ENCODE peak calls at places on chromosome 4, in five cellular contexts. Y, L, H, T and B are unnamed samples.

GRCh38 chr4:54227261-54228063 is 1.6 kb upstream of the PDGFRA start:
- DNase-seq in Y (peak), L (no peak), H (peak), T (peak), B (no peak)

GRCh38 chr4:184441461-184442392 is 32.6 kb downstream of the IRF2 start:
- DNase-seq in Y (no peak), L (no peak), H (no peak), T (peak), B (no peak)

GRCh38 chr4:155552180-155552579 is 114.5 kb upstream of the GUCY1A1 start:
- DNase-seq in Y (no peak), L (no peak), H (no peak), T (peak), B (no peak)

GRCh38 chr4:176898791-176899190 is 106.1 kb upstream of the VEGFC start:
- DNase-seq in Y (no peak), L (no peak), H (no peak), T (no peak), B (no peak)

GRCh38 chr4:60344908-60345307 is 855.2 kb upstream of the ADGRL3 start:
- DNase-seq in Y (no peak), L (no peak), H (no peak), T (peak), B (no peak)

GRCh38 chr4:181465826-181466225 is 777.4 kb upstream of the TENM3 start:
- DNase-seq in Y (no peak), L (no peak), H (no peak), T (no peak), B (no peak)

GRCh38 chr4:155134136-155134535 is 74.3 kb upstream of the NPY2R start:
- DNase-seq in Y (no peak), L (no peak), H (no peak), T (no peak), B (no peak)

GRCh38 chr4:94305468-94306225 is 37.0 kb downstream of the HPGDS start:
- DNase-seq in Y (no peak), L (peak), H (no peak), T (peak), B (no peak)

GRCh38 chr4:35689866-35690265 is 554.4 kb downstream of the ARAP2 start:
- DNase-seq in Y (no peak), L (no peak), H (no peak), T (no peak), B (no peak)

GRCh38 chr4:86720508-86721068 is 126.5 kb downstream of the PTPN13 start:
- DNase-seq in Y (no peak), L (no peak), H (no peak), T (peak), B (no peak)

GRCh38 chr4:56468097-56468422 is 643 bp downstream of the SRP72 start:
- DNase-seq in Y (peak), L (peak), H (peak), T (peak), B (peak)

GRCh38 chr4:133856736-133857355 is 344.7 kb downstream of the PABPC4L start:
- DNase-seq in Y (no peak), L (no peak), H (no peak), T (peak), B (no peak)

GRCh38 chr4:187258651-187259401 is 535.2 kb upstream of the FAT1 start:
- DNase-seq in Y (no peak), L (no peak), H (no peak), T (no peak), B (no peak)

GRCh38 chr4:5808081-5808741 is 84.7 kb downstream of the CRMP1 start:
- DNase-seq in Y (no peak), L (no peak), H (peak), T (peak), B (no peak)

GRCh38 chr4:163693776-163694175 is 199.3 kb downstream of the TMA16 start:
- DNase-seq in Y (peak), L (no peak), H (no peak), T (peak), B (no peak)

GRCh38 chr4:182014989-182015388 is 228.2 kb upstream of the TENM3 start:
- DNase-seq in Y (no peak), L (no peak), H (no peak), T (no peak), B (no peak)

GRCh38 chr4:153792007-153792892 is 3.4 kb upstream of the SFRP2 start:
- DNase-seq in Y (peak), L (peak), H (peak), T (no peak), B (no peak)

GRCh38 chr4:185513489-185514181 is 21.7 kb downstream of the PDLIM3 start:
- DNase-seq in Y (no peak), L (no peak), H (no peak), T (peak), B (peak)

DNA sequence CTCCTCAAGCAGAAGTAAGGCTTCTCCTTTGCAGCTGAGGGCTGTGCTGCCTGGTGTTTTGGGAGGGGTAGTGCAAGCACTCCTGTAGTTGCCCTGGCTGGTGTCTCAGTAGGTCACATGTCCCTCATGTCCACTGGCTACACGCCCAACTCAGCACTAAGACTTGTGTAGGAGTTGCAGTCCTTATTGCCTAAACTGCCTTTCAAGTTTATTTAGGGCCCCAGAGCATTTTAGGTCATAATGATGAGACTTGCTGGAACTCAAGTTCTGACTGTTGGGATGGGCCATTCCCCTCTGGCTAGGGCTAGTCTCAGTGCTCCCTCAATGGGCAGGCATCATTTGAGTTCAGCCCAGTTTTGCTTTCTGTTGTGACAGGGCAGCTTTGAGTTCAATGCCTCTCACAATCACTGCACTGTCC is 44.1 kb downstream of the PPM1K start:
- DNase-seq in Y (no peak), L (no peak), H (no peak), T (no peak), B (no peak)
- TF ChIP-seq RCOR1 in Y (no peak), L (no peak), H (no peak), T (no peak), B (no peak)

GRCh38 chr4:25658777-25659176 is 3.1 kb downstream of the SLC34A2 start:
- DNase-seq in Y (no peak), L (no peak), H (no peak), T (no peak), B (no peak)
- TF ChIP-seq RCOR1 in Y (no peak), L (no peak), H (no peak), T (no peak), B (no peak)

DNA sequence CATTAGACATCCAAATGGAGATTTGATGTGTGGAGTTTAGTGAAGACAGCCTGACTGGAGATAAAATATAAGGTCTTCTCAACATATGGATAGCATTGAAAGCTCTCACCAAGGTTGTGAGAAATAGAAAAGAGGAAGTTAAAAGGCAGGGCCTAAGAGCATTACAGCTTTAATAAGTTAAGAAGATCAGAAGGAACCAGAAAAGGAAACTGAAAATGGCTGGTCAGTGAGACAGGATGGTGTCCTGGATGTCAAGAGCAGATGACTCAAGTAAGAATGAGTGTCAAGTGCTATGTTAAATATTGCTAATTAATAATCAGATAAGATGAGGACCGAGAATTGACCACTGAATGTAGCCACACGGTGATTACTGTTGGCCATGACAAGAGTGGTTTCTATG is 642.9 kb downstream of the STPG2 start:
- DNase-seq in Y (no peak), L (no peak), H (no peak), T (no peak), B (peak)
- TF ChIP-seq RCOR1 in Y (no peak), L (no peak), H (no peak), T (no peak), B (no peak)

GRCh38 chr4:40262079-40262528 is 65.3 kb downstream of the RHOH start:
- DNase-seq in Y (peak), L (no peak), H (no peak), T (no peak), B (no peak)

GRCh38 chr4:40262861-40263260 is 66.0 kb downstream of the RHOH start:
- DNase-seq in Y (no peak), L (no peak), H (no peak), T (no peak), B (no peak)

GRCh38 chr4:40258624-40259023 is 61.8 kb downstream of the RHOH start:
- DNase-seq in Y (no peak), L (no peak), H (no peak), T (no peak), B (no peak)

GRCh38 chr4:40264497-40264896 is 67.7 kb downstream of the RHOH start:
- DNase-seq in Y (peak), L (no peak), H (no peak), T (peak), B (no peak)

DNA sequence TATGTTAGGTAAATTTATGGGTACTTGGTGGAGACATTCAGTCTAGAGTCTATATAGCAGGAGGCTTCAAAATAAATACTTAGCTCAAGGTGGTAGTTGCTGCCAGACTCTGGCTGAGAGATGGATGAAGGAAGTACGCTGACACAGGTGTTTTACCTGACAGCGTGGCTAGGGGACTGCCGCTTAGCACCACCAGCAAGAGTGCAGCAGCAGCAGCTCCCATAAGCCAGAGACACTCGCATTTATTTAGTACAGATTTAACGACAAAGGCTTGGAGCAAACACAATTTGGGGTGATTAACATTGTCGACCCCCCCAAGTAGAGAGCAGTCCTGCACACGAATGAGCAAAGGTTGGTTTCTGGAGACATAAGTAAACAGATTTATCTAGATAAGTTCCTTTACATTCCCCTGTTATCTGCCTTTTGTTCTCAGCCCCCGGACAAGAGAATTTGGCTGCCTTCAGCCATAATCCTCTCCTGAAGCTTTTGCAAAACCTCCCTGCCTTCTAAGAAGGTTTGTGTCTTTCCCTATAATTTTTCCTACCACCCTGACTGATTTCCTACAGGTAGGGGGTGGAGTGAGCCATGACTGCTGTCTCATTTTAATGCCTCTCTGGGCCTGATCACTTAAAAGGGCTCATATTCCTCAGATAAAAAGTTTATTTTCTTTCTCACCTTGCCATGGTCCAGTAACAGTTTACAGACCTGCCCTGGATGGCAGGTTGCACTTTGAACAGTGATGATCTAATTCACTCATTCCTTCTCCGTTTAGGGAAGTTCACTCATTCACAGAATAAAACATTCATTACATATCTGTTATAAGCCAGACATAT is 64.6 kb downstream of the RHOH start:
- DNase-seq in Y (no peak), L (no peak), H (no peak), T (no peak), B (no peak)
- TF ChIP-seq RCOR1 in Y (no peak), L (no peak), H (no peak), T (no peak), B (no peak)

GRCh38 chr4:3226944-3227343 is 22.0 kb upstream of the MSANTD1 start:
- DNase-seq in Y (no peak), L (no peak), H (no peak), T (no peak), B (no peak)
- TF ChIP-seq RCOR1 in Y (no peak), L (no peak), H (no peak), T (no peak), B (no peak)

DNA sequence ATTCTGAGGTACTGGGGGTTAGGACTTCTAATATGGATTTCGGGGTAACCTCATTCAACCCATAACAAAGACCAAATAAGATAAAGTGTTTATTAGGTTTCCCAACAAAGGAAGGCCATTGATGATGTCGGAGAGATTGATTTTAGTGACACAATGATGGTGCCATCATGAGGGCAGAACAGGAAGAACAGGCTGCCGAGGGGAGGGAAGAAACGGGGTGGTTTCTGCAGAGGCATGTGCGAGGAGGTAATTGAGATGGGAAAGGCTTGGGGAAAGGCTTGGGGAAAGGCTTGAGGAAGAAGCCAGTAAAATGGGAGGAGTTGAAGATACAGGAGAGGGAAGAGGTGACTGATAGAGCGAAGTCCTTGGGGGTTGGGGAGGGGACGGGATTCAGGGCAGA is 6.2 kb downstream of the HPSE start:
- DNase-seq in Y (peak), L (peak), H (no peak), T (no peak), B (no peak)
- TF ChIP-seq RCOR1 in Y (no peak), L (no peak), H (no peak), T (no peak), B (no peak)